ENCODE peak calls at places on chromosomes 12 and 14, in four cellular contexts. One of them, this sample, is unnamed.

GRCh38 chr14:54798465-54799124 is 104.0 kb downstream of the GCH1 start:
- DNase-seq in nucleus accumbens: no peak
- DNase-seq in activated CD8-positive, alpha-beta memory T cell treated with anti-CD3 and anti-CD28 coated beads, Interleukin-2, amount 50 U/mL, for 4 hours: no peak
- DNase-seq in activated naive CD4-positive, alpha-beta T cell: no peak
- DNase-seq in this sample: no peak

GRCh38 chr14:91330846-91331245 is 86.3 kb upstream of the GPR68 start:
- DNase-seq in nucleus accumbens: no peak
- DNase-seq in activated CD8-positive, alpha-beta memory T cell treated with anti-CD3 and anti-CD28 coated beads, Interleukin-2, amount 50 U/mL, for 4 hours: no peak
- DNase-seq in activated naive CD4-positive, alpha-beta T cell: no peak
- DNase-seq in this sample: peak; percentile 76

GRCh38 chr14:69845050-69845581 is 34.1 kb upstream of the SMOC1 start:
- DNase-seq in nucleus accumbens: no peak
- DNase-seq in activated CD8-positive, alpha-beta memory T cell treated with anti-CD3 and anti-CD28 coated beads, Interleukin-2, amount 50 U/mL, for 4 hours: no peak
- DNase-seq in activated naive CD4-positive, alpha-beta T cell: no peak
- DNase-seq in this sample: no peak

GRCh38 chr12:50505945-50506344 is 1.2 kb downstream of the DIP2B start:
- DNase-seq in nucleus accumbens: peak; percentile 65
- DNase-seq in activated CD8-positive, alpha-beta memory T cell treated with anti-CD3 and anti-CD28 coated beads, Interleukin-2, amount 50 U/mL, for 4 hours: no peak
- DNase-seq in activated naive CD4-positive, alpha-beta T cell: no peak
- DNase-seq in this sample: no peak

GRCh38 chr12:48779869-48780268 is 9.0 kb downstream of the ADCY6 start:
- DNase-seq in nucleus accumbens: no peak
- DNase-seq in activated CD8-positive, alpha-beta memory T cell treated with anti-CD3 and anti-CD28 coated beads, Interleukin-2, amount 50 U/mL, for 4 hours: no peak
- DNase-seq in activated naive CD4-positive, alpha-beta T cell: no peak
- DNase-seq in this sample: no peak

GRCh38 chr14:54478621-54479215 is 10.1 kb downstream of the GMFB start:
- DNase-seq in nucleus accumbens: no peak
- DNase-seq in activated CD8-positive, alpha-beta memory T cell treated with anti-CD3 and anti-CD28 coated beads, Interleukin-2, amount 50 U/mL, for 4 hours: no peak
- DNase-seq in activated naive CD4-positive, alpha-beta T cell: no peak
- DNase-seq in this sample: no peak

GRCh38 chr12:26340649-26341048 is 145.3 kb downstream of the SSPN start:
- DNase-seq in nucleus accumbens: peak; percentile 17
- DNase-seq in activated CD8-positive, alpha-beta memory T cell treated with anti-CD3 and anti-CD28 coated beads, Interleukin-2, amount 50 U/mL, for 4 hours: no peak
- DNase-seq in activated naive CD4-positive, alpha-beta T cell: no peak
- DNase-seq in this sample: no peak

GRCh38 chr14:45531022-45531421 is 278.0 kb upstream of the MIS18BP1 start:
- DNase-seq in nucleus accumbens: no peak
- DNase-seq in activated CD8-positive, alpha-beta memory T cell treated with anti-CD3 and anti-CD28 coated beads, Interleukin-2, amount 50 U/mL, for 4 hours: no peak
- DNase-seq in activated naive CD4-positive, alpha-beta T cell: no peak
- DNase-seq in this sample: no peak

GRCh38 chr12:5577741-5578140 is 145.8 kb downstream of the NTF3 start:
- DNase-seq in nucleus accumbens: no peak
- DNase-seq in activated CD8-positive, alpha-beta memory T cell treated with anti-CD3 and anti-CD28 coated beads, Interleukin-2, amount 50 U/mL, for 4 hours: no peak
- DNase-seq in activated naive CD4-positive, alpha-beta T cell: no peak
- DNase-seq in this sample: no peak

GRCh38 chr12:131939007-131939406 is 9.9 kb downstream of the PUS1 start:
- DNase-seq in nucleus accumbens: no peak
- DNase-seq in activated CD8-positive, alpha-beta memory T cell treated with anti-CD3 and anti-CD28 coated beads, Interleukin-2, amount 50 U/mL, for 4 hours: no peak
- DNase-seq in activated naive CD4-positive, alpha-beta T cell: no peak
- DNase-seq in this sample: peak; percentile 47

GRCh38 chr14:81473456-81474155 is 60.0 kb downstream of the SEL1L start:
- DNase-seq in nucleus accumbens: no peak
- DNase-seq in activated CD8-positive, alpha-beta memory T cell treated with anti-CD3 and anti-CD28 coated beads, Interleukin-2, amount 50 U/mL, for 4 hours: no peak
- DNase-seq in activated naive CD4-positive, alpha-beta T cell: no peak
- DNase-seq in this sample: no peak

GRCh38 chr12:1220127-1221092 is 229.4 kb downstream of the ERC1 start:
- DNase-seq in nucleus accumbens: no peak
- DNase-seq in activated CD8-positive, alpha-beta memory T cell treated with anti-CD3 and anti-CD28 coated beads, Interleukin-2, amount 50 U/mL, for 4 hours: no peak
- DNase-seq in activated naive CD4-positive, alpha-beta T cell: no peak
- DNase-seq in this sample: no peak

GRCh38 chr12:89383235-89384049 is 31.1 kb upstream of the DUSP6 start:
- DNase-seq in nucleus accumbens: no peak
- DNase-seq in activated CD8-positive, alpha-beta memory T cell treated with anti-CD3 and anti-CD28 coated beads, Interleukin-2, amount 50 U/mL, for 4 hours: no peak
- DNase-seq in activated naive CD4-positive, alpha-beta T cell: no peak
- DNase-seq in this sample: no peak

GRCh38 chr14:69685716-69686115 is 74.3 kb downstream of the SUSD6 start:
- DNase-seq in nucleus accumbens: peak; percentile 79
- DNase-seq in activated CD8-positive, alpha-beta memory T cell treated with anti-CD3 and anti-CD28 coated beads, Interleukin-2, amount 50 U/mL, for 4 hours: peak; percentile 28
- DNase-seq in activated naive CD4-positive, alpha-beta T cell: no peak
- DNase-seq in this sample: no peak

GRCh38 chr12:56082967-56083366 is 3.0 kb downstream of the ERBB3 start:
- DNase-seq in nucleus accumbens: peak; percentile 82
- DNase-seq in activated CD8-positive, alpha-beta memory T cell treated with anti-CD3 and anti-CD28 coated beads, Interleukin-2, amount 50 U/mL, for 4 hours: no peak
- DNase-seq in activated naive CD4-positive, alpha-beta T cell: no peak
- DNase-seq in this sample: no peak

GRCh38 chr12:114186241-114187002 is 219.5 kb downstream of the TBX5 start:
- DNase-seq in nucleus accumbens: peak; percentile 72
- DNase-seq in activated CD8-positive, alpha-beta memory T cell treated with anti-CD3 and anti-CD28 coated beads, Interleukin-2, amount 50 U/mL, for 4 hours: no peak
- DNase-seq in activated naive CD4-positive, alpha-beta T cell: no peak
- DNase-seq in this sample: no peak

GRCh38 chr12:64120568-64120967 is 101.5 kb downstream of the KICS2 start:
- DNase-seq in nucleus accumbens: no peak
- DNase-seq in activated CD8-positive, alpha-beta memory T cell treated with anti-CD3 and anti-CD28 coated beads, Interleukin-2, amount 50 U/mL, for 4 hours: no peak
- DNase-seq in activated naive CD4-positive, alpha-beta T cell: no peak
- DNase-seq in this sample: no peak

GRCh38 chr14:71555654-71556559 is 376.3 kb upstream of the RGS6 start:
- DNase-seq in nucleus accumbens: no peak
- DNase-seq in activated CD8-positive, alpha-beta memory T cell treated with anti-CD3 and anti-CD28 coated beads, Interleukin-2, amount 50 U/mL, for 4 hours: peak; percentile 62
- DNase-seq in activated naive CD4-positive, alpha-beta T cell: no peak
- DNase-seq in this sample: no peak

GRCh38 chr14:93120952-93121834 is 5.5 kb upstream of the ITPK1 start:
- DNase-seq in nucleus accumbens: no peak
- DNase-seq in activated CD8-positive, alpha-beta memory T cell treated with anti-CD3 and anti-CD28 coated beads, Interleukin-2, amount 50 U/mL, for 4 hours: no peak
- DNase-seq in activated naive CD4-positive, alpha-beta T cell: no peak
- DNase-seq in this sample: no peak

GRCh38 chr12:46332260-46332659 is 40.3 kb downstream of the SLC38A2 start:
- DNase-seq in nucleus accumbens: no peak
- DNase-seq in activated CD8-positive, alpha-beta memory T cell treated with anti-CD3 and anti-CD28 coated beads, Interleukin-2, amount 50 U/mL, for 4 hours: no peak
- DNase-seq in activated naive CD4-positive, alpha-beta T cell: no peak
- DNase-seq in this sample: no peak

GRCh38 chr12:9897524-9897923 is 16.2 kb downstream of the KLRF2 start:
- DNase-seq in nucleus accumbens: no peak
- DNase-seq in activated CD8-positive, alpha-beta memory T cell treated with anti-CD3 and anti-CD28 coated beads, Interleukin-2, amount 50 U/mL, for 4 hours: no peak
- DNase-seq in activated naive CD4-positive, alpha-beta T cell: no peak
- DNase-seq in this sample: no peak

GRCh38 chr12:118058881-118059644 is 1.9 kb downstream of the WSB2 start:
- DNase-seq in nucleus accumbens: no peak
- DNase-seq in activated CD8-positive, alpha-beta memory T cell treated with anti-CD3 and anti-CD28 coated beads, Interleukin-2, amount 50 U/mL, for 4 hours: no peak
- DNase-seq in activated naive CD4-positive, alpha-beta T cell: no peak
- DNase-seq in this sample: no peak

GRCh38 chr12:48824112-48824511 is 5.8 kb downstream of the CACNB3 start:
- DNase-seq in nucleus accumbens: no peak
- DNase-seq in activated CD8-positive, alpha-beta memory T cell treated with anti-CD3 and anti-CD28 coated beads, Interleukin-2, amount 50 U/mL, for 4 hours: no peak
- DNase-seq in activated naive CD4-positive, alpha-beta T cell: no peak
- DNase-seq in this sample: no peak

GRCh38 chr14:98498019-98498885 is 773.7 kb downstream of the BCL11B start:
- DNase-seq in nucleus accumbens: no peak
- DNase-seq in activated CD8-positive, alpha-beta memory T cell treated with anti-CD3 and anti-CD28 coated beads, Interleukin-2, amount 50 U/mL, for 4 hours: no peak
- DNase-seq in activated naive CD4-positive, alpha-beta T cell: no peak
- DNase-seq in this sample: no peak

GRCh38 chr14:72666610-72667009 is 227.3 kb downstream of the DPF3 start:
- DNase-seq in nucleus accumbens: no peak
- DNase-seq in activated CD8-positive, alpha-beta memory T cell treated with anti-CD3 and anti-CD28 coated beads, Interleukin-2, amount 50 U/mL, for 4 hours: no peak
- DNase-seq in activated naive CD4-positive, alpha-beta T cell: no peak
- DNase-seq in this sample: no peak

GRCh38 chr12:49909826-49910225 is 6.1 kb upstream of the FAIM2 start:
- DNase-seq in nucleus accumbens: peak; percentile 20
- DNase-seq in activated CD8-positive, alpha-beta memory T cell treated with anti-CD3 and anti-CD28 coated beads, Interleukin-2, amount 50 U/mL, for 4 hours: no peak
- DNase-seq in activated naive CD4-positive, alpha-beta T cell: no peak
- DNase-seq in this sample: peak; percentile 67

GRCh38 chr12:121233628-121234020 is 23.7 kb downstream of the P2RX4 start:
- DNase-seq in nucleus accumbens: no peak
- DNase-seq in activated CD8-positive, alpha-beta memory T cell treated with anti-CD3 and anti-CD28 coated beads, Interleukin-2, amount 50 U/mL, for 4 hours: no peak
- DNase-seq in activated naive CD4-positive, alpha-beta T cell: no peak
- DNase-seq in this sample: no peak

GRCh38 chr12:120649442-120650248 is 9.2 kb downstream of the CABP1 start:
- DNase-seq in nucleus accumbens: peak; percentile 21
- DNase-seq in activated CD8-positive, alpha-beta memory T cell treated with anti-CD3 and anti-CD28 coated beads, Interleukin-2, amount 50 U/mL, for 4 hours: no peak
- DNase-seq in activated naive CD4-positive, alpha-beta T cell: no peak
- DNase-seq in this sample: peak; percentile 68

GRCh38 chr12:132423251-132424117 is 66.5 kb upstream of the FBRSL1 start:
- DNase-seq in nucleus accumbens: no peak
- DNase-seq in activated CD8-positive, alpha-beta memory T cell treated with anti-CD3 and anti-CD28 coated beads, Interleukin-2, amount 50 U/mL, for 4 hours: no peak
- DNase-seq in activated naive CD4-positive, alpha-beta T cell: no peak
- DNase-seq in this sample: peak; percentile 81

GRCh38 chr12:28222959-28223662 is 32.9 kb downstream of the CCDC91 start:
- DNase-seq in nucleus accumbens: no peak
- DNase-seq in activated CD8-positive, alpha-beta memory T cell treated with anti-CD3 and anti-CD28 coated beads, Interleukin-2, amount 50 U/mL, for 4 hours: peak; percentile 14
- DNase-seq in activated naive CD4-positive, alpha-beta T cell: no peak
- DNase-seq in this sample: no peak

GRCh38 chr12:52182456-52182855 is 9.4 kb downstream of the KRT80 start:
- DNase-seq in nucleus accumbens: no peak
- DNase-seq in activated CD8-positive, alpha-beta memory T cell treated with anti-CD3 and anti-CD28 coated beads, Interleukin-2, amount 50 U/mL, for 4 hours: no peak
- DNase-seq in activated naive CD4-positive, alpha-beta T cell: no peak
- DNase-seq in this sample: no peak

GRCh38 chr14:21536395-21537087 is 10.4 kb upstream of the SALL2 start:
- DNase-seq in nucleus accumbens: peak; percentile 22
- DNase-seq in activated CD8-positive, alpha-beta memory T cell treated with anti-CD3 and anti-CD28 coated beads, Interleukin-2, amount 50 U/mL, for 4 hours: no peak
- DNase-seq in activated naive CD4-positive, alpha-beta T cell: no peak
- DNase-seq in this sample: no peak

GRCh38 chr12:132014092-132014914 is 64.6 kb downstream of the EP400 start:
- DNase-seq in nucleus accumbens: no peak
- DNase-seq in activated CD8-positive, alpha-beta memory T cell treated with anti-CD3 and anti-CD28 coated beads, Interleukin-2, amount 50 U/mL, for 4 hours: no peak
- DNase-seq in activated naive CD4-positive, alpha-beta T cell: no peak
- DNase-seq in this sample: no peak

GRCh38 chr12:53530920-53531319 is 23.6 kb upstream of the NPFF start:
- DNase-seq in nucleus accumbens: no peak
- DNase-seq in activated CD8-positive, alpha-beta memory T cell treated with anti-CD3 and anti-CD28 coated beads, Interleukin-2, amount 50 U/mL, for 4 hours: no peak
- DNase-seq in activated naive CD4-positive, alpha-beta T cell: no peak
- DNase-seq in this sample: no peak

GRCh38 chr12:128815779-128816642 is 7.7 kb downstream of the SLC15A4 start:
- DNase-seq in nucleus accumbens: no peak
- DNase-seq in activated CD8-positive, alpha-beta memory T cell treated with anti-CD3 and anti-CD28 coated beads, Interleukin-2, amount 50 U/mL, for 4 hours: no peak
- DNase-seq in activated naive CD4-positive, alpha-beta T cell: no peak
- DNase-seq in this sample: no peak

GRCh38 chr14:90857866-90858265 is 41.6 kb upstream of the TTC7B start:
- DNase-seq in nucleus accumbens: no peak
- DNase-seq in activated CD8-positive, alpha-beta memory T cell treated with anti-CD3 and anti-CD28 coated beads, Interleukin-2, amount 50 U/mL, for 4 hours: no peak
- DNase-seq in activated naive CD4-positive, alpha-beta T cell: no peak
- DNase-seq in this sample: no peak